ENCODE peak calls at places on chromosomes 7 and 10, in six cellular contexts. T, Q, J, S, Z and C are unnamed samples.
A peak's percentile ranks its signal among the peaks of the same experiment; 100 is the strongest.

GRCh38 chr10:869171-869570 is 62.3 kb downstream of the LARP4B start:
- ATAC-seq in S (no peak), J (no peak), T (no peak), Z (no peak), Q (no peak), C (no peak)

GRCh38 chr10:73875139-73875475 is 752 bp upstream of the CAMK2G start:
- ATAC-seq in Z (no peak), S (peak; percentile 48), Q (peak; percentile 59), T (peak; percentile 53), J (no peak), C (no peak)

GRCh38 chr7:36440880-36441279 is 51.2 kb downstream of the ANLN start:
- ATAC-seq in T (no peak), S (no peak), Q (no peak), Z (peak; percentile 34), J (no peak), C (no peak)

GRCh38 chr10:3666525-3667302 is 118.3 kb downstream of the KLF6 start:
- ATAC-seq in S (peak; percentile 13), J (no peak), T (no peak), Z (no peak), Q (peak; percentile 65), C (no peak)

GRCh38 chr7:36284470-36284869 is 105.2 kb upstream of the ANLN start:
- ATAC-seq in Q (no peak), Z (no peak), T (peak; percentile 7), S (no peak), J (no peak), C (no peak)

GRCh38 chr10:77309103-77310013 is 328.2 kb downstream of the KCNMA1 start:
- ATAC-seq in Q (no peak), S (no peak), Z (peak; percentile 58), T (no peak), J (no peak), C (no peak)

GRCh38 chr10:122567056-122567660 is 6.6 kb downstream of the DMBT1 start:
- ATAC-seq in Z (peak; percentile 54), J (peak; percentile 60), S (no peak), T (peak; percentile 80), Q (no peak), C (peak; percentile 54)

GRCh38 chr10:62772186-62772950 is 32.2 kb upstream of the ADO start:
- ATAC-seq in Q (no peak), T (peak; percentile 54), Z (no peak), J (peak; percentile 77), S (no peak), C (no peak)

GRCh38 chr10:44853796-44854195 is 57.3 kb upstream of the TMEM72 start:
- ATAC-seq in S (no peak), T (no peak), Z (no peak), J (no peak), Q (no peak), C (no peak)

GRCh38 chr10:83995932-83996331 is 143.4 kb upstream of the GHITM start:
- ATAC-seq in Z (no peak), S (peak; percentile 31), J (no peak), T (no peak), Q (no peak), C (no peak)

GRCh38 chr7:123432601-123433000 is 101.8 kb downstream of the IQUB start:
- ATAC-seq in J (no peak), S (no peak), T (no peak), Q (no peak), Z (peak; percentile 42), C (no peak)

GRCh38 chr7:47380325-47381131 is 201.4 kb downstream of the TNS3 start:
- ATAC-seq in J (peak; percentile 6), T (no peak), Z (peak; percentile 39), S (no peak), Q (no peak), C (no peak)

GRCh38 chr10:11002485-11002884 is 15.2 kb upstream of the CELF2 start:
- ATAC-seq in S (no peak), Q (no peak), T (no peak), Z (no peak), J (no peak), C (no peak)

GRCh38 chr7:127879436-127879835 is 151.8 kb downstream of the LRRC4 start:
- ATAC-seq in Q (no peak), Z (no peak), T (no peak), S (no peak), J (no peak), C (no peak)

GRCh38 chr10:36254191-36254590 is 612.1 kb upstream of the FZD8 start:
- ATAC-seq in S (no peak), J (peak; percentile 65), T (no peak), Z (no peak), Q (no peak), C (no peak)

GRCh38 chr10:74039561-74040145 is 41.7 kb downstream of the VCL start:
- ATAC-seq in J (peak; percentile 85), Z (no peak), Q (no peak), S (no peak), T (no peak), C (no peak)

GRCh38 chr7:81812514-81813472 is 42.9 kb upstream of the HGF start:
- ATAC-seq in S (no peak), Z (no peak), J (no peak), T (no peak), Q (no peak), C (no peak)

GRCh38 chr10:69065406-69066361 is 22.2 kb upstream of the SRGN start:
- ATAC-seq in S (no peak), Q (peak; percentile 95), Z (peak; percentile 40), T (peak; percentile 76), J (peak; percentile 10), C (no peak)

GRCh38 chr10:4276151-4276550 is 491.1 kb upstream of the KLF6 start:
- ATAC-seq in Z (no peak), J (no peak), T (no peak), Q (no peak), S (no peak), C (no peak)

GRCh38 chr10:121113385-121113696 is 262.2 kb downstream of the WDR11 start:
- ATAC-seq in Z (peak; percentile 96), T (no peak), Q (no peak), J (no peak), S (no peak), C (no peak)

GRCh38 chr10:3874988-3875841 is 90.2 kb upstream of the KLF6 start:
- ATAC-seq in T (peak; percentile 75), J (peak; percentile 72), Q (peak; percentile 58), Z (no peak), S (peak; percentile 59), C (peak; percentile 21)

GRCh38 chr7:106215868-106216516 is 68.8 kb downstream of the NAMPT start:
- ATAC-seq in Z (peak; percentile 30), Q (no peak), S (no peak), J (no peak), T (no peak), C (no peak)

GRCh38 chr7:30933124-30933893 is 21.7 kb downstream of the AQP1 start:
- ATAC-seq in Z (no peak), S (no peak), Q (no peak), J (no peak), T (no peak), C (no peak)

GRCh38 chr7:145692237-145692950 is 424.2 kb upstream of the CNTNAP2 start:
- ATAC-seq in J (peak; percentile 94), Q (no peak), Z (no peak), S (no peak), T (no peak), C (no peak)